ENCODE peak calls at places on chromosome 15, in seven cellular contexts. Y, L, H, V, D, N and M are unnamed samples.

GRCh38 chr15:75229191-75230015 is 27.7 kb downstream of the C15orf39 start:
- DNase-seq in Y (peak; percentile 55), L (no peak), H (no peak), V (no peak), D (peak; percentile 20), N (no peak), M (no peak)

GRCh38 chr15:48330855-48331795 is at the start of gene DUT:
- DNase-seq in Y (peak; percentile 88), L (peak; percentile 89), H (peak; percentile 75), V (peak; percentile 36), D (peak; percentile 87), N (peak; percentile 65), M (peak; percentile 74)

GRCh38 chr15:88069561-88069960 is 187.0 kb downstream of the NTRK3 start:
- DNase-seq in Y (no peak), L (no peak), H (no peak), V (peak; percentile 59), D (no peak), N (no peak), M (no peak)

GRCh38 chr15:71683401-71684274 is 126.7 kb upstream of the NR2E3 start:
- DNase-seq in Y (no peak), L (no peak), H (no peak), V (no peak), D (no peak), N (no peak), M (no peak)

GRCh38 chr15:78917888-78918287 is 27.0 kb downstream of the CTSH start:
- DNase-seq in Y (no peak), L (no peak), H (no peak), V (no peak), D (no peak), N (no peak), M (no peak)

GRCh38 chr15:53573091-53573490 is 186.4 kb downstream of the WDR72 start:
- DNase-seq in Y (no peak), L (no peak), H (no peak), V (no peak), D (no peak), N (no peak), M (no peak)

GRCh38 chr15:32687556-32687955 is 30.2 kb upstream of the GREM1 start:
- DNase-seq in Y (no peak), L (no peak), H (no peak), V (no peak), D (no peak), N (no peak), M (no peak)

GRCh38 chr15:46178138-46178537 is 543.3 kb downstream of the SQOR start:
- DNase-seq in Y (no peak), L (no peak), H (no peak), V (no peak), D (no peak), N (no peak), M (no peak)

GRCh38 chr15:84947947-84948830 is 33.5 kb upstream of the PDE8A start:
- DNase-seq in Y (no peak), L (no peak), H (no peak), V (no peak), D (no peak), N (no peak), M (peak; percentile 72)

GRCh38 chr15:65392368-65392767 is 14.6 kb upstream of the IGDCC3 start:
- DNase-seq in Y (no peak), L (no peak), H (no peak), V (no peak), D (no peak), N (no peak), M (no peak)

GRCh38 chr15:55999635-56000034 is 6.2 kb upstream of the NEDD4 start:
- DNase-seq in Y (no peak), L (no peak), H (no peak), V (no peak), D (no peak), N (no peak), M (no peak)

GRCh38 chr15:66578286-66578875 is 12.6 kb upstream of the LCTL start:
- DNase-seq in Y (no peak), L (no peak), H (no peak), V (no peak), D (no peak), N (no peak), M (no peak)

GRCh38 chr15:66481107-66481856 is 16.3 kb downstream of the SNAPC5 start:
- DNase-seq in Y (no peak), L (no peak), H (no peak), V (no peak), D (no peak), N (no peak), M (no peak)

GRCh38 chr15:60079210-60079609 is 75.1 kb downstream of the FOXB1 start:
- DNase-seq in Y (no peak), L (no peak), H (no peak), V (no peak), D (peak; percentile 32), N (no peak), M (no peak)

GRCh38 chr15:25415707-25416106 is 23.1 kb downstream of the UBE3A start:
- DNase-seq in Y (no peak), L (no peak), H (no peak), V (no peak), D (no peak), N (no peak), M (no peak)

GRCh38 chr15:68433551-68433950 is 1.6 kb upstream of the ITGA11 start:
- DNase-seq in Y (no peak), L (peak; percentile 13), H (no peak), V (no peak), D (no peak), N (no peak), M (no peak)

GRCh38 chr15:31200735-31201151 is 99.2 kb upstream of the TRPM1 start:
- DNase-seq in Y (peak; percentile 65), L (peak; percentile 90), H (no peak), V (no peak), D (peak; percentile 78), N (peak; percentile 61), M (no peak)

GRCh38 chr15:41429003-41429890 is 12.4 kb downstream of the RTF1 start:
- DNase-seq in Y (no peak), L (no peak), H (no peak), V (no peak), D (no peak), N (no peak), M (no peak)

GRCh38 chr15:59420986-59421618 is 16.9 kb upstream of the FAM81A start:
- DNase-seq in Y (no peak), L (no peak), H (no peak), V (no peak), D (peak; percentile 66), N (no peak), M (no peak)

GRCh38 chr15:51077565-51078153 is 17.0 kb downstream of the TNFAIP8L3 start:
- DNase-seq in Y (peak; percentile 75), L (peak; percentile 73), H (peak; percentile 31), V (no peak), D (peak; percentile 86), N (peak; percentile 19), M (no peak)